ENCODE peak calls at places on chromosomes 12 and 14, in six cellular contexts. B is COR-L47, D is H4, Z is GM03348, A is left kidney, W is DMS153. K is an unnamed sample.

GRCh38 chr14:101721951-101722661 is 39.4 kb upstream of the PPP2R5C start:
- DNase-seq in B (no peak), Z (no peak), D (peak), W (no peak), A (no peak), K (no peak)

GRCh38 chr12:42590324-42590934 is 883 bp upstream of the PRICKLE1 start:
- DNase-seq in A (peak), Z (peak), D (no peak), W (no peak), B (no peak), K (no peak)

GRCh38 chr12:103441437-103442186 is 54.2 kb downstream of the C12orf42 start:
- DNase-seq in D (no peak), Z (no peak), W (no peak), B (no peak), A (no peak), K (peak)

GRCh38 chr12:86613306-86613705 is 357.1 kb upstream of the MGAT4C start:
- DNase-seq in D (no peak), W (no peak), A (peak), Z (no peak), B (no peak), K (no peak)

GRCh38 chr12:124053855-124054254 is 80.8 kb downstream of the ZNF664 start:
- DNase-seq in A (peak), Z (peak), W (no peak), B (peak), D (peak), K (no peak)

GRCh38 chr12:121391619-121392324 is 8.1 kb upstream of the RNF34 start:
- DNase-seq in B (no peak), W (no peak), D (peak), A (peak), Z (peak), K (no peak)

GRCh38 chr14:86363047-86363446 is 833.1 kb downstream of the FLRT2 start:
- DNase-seq in A (no peak), D (no peak), W (no peak), B (no peak), Z (no peak), K (no peak)

GRCh38 chr12:94867066-94867855 is 136.2 kb downstream of the NDUFA12 start:
- DNase-seq in A (peak), D (no peak), B (no peak), W (no peak), Z (no peak), K (no peak)

GRCh38 chr14:78425782-78426181 is 255.6 kb downstream of the NRXN3 start:
- DNase-seq in Z (no peak), W (no peak), D (no peak), A (no peak), B (no peak), K (no peak)

GRCh38 chr12:96989916-96990315 is 82.9 kb downstream of the NEDD1 start:
- DNase-seq in A (peak), W (peak), D (peak), B (peak), Z (no peak), K (no peak)

GRCh38 chr12:17954788-17955187 is 135.2 kb downstream of the RERGL start:
- DNase-seq in A (no peak), W (no peak), B (no peak), D (no peak), Z (no peak), K (no peak)

GRCh38 chr12:91432079-91432478 is 249.5 kb upstream of the DCN start:
- DNase-seq in Z (no peak), D (peak), W (no peak), A (peak), B (no peak), K (no peak)

GRCh38 chr14:91464615-91465205 is 45.4 kb downstream of the PPP4R3A start:
- DNase-seq in D (no peak), A (no peak), B (no peak), Z (no peak), W (no peak), K (no peak)

GRCh38 chr12:107441906-107442305 is 243.7 kb upstream of the PWP1 start:
- DNase-seq in A (no peak), B (no peak), W (no peak), Z (peak), D (peak), K (no peak)

GRCh38 chr12:46110928-46111699 is 120.7 kb upstream of the SCAF11 start:
- DNase-seq in B (peak), W (peak), A (no peak), Z (no peak), D (peak), K (no peak)

GRCh38 chr12:108833757-108834472 is 23.5 kb downstream of the SSH1 start:
- DNase-seq in Z (peak), W (no peak), B (no peak), D (no peak), A (no peak), K (no peak)

GRCh38 chr14:61218157-61218556 is 63.0 kb downstream of the TMEM30B start:
- DNase-seq in W (no peak), B (no peak), Z (no peak), D (no peak), A (peak), K (no peak)

K was measured in GM12892.